ENCODE peak calls at places on chromosomes 1 and 21, in five cellular contexts. W is SK-N-SH, M is H1, P is GM12878, H is HepG2. S is an unnamed sample.

GRCh38 chr1:180981596-180982387 is 40.9 kb downstream of the STX6 start:
- DNase-seq in W (no peak), H (no peak), P (peak), M (peak), S (no peak)

GRCh38 chr1:14390816-14391215 is 207.7 kb upstream of the KAZN start:
- DNase-seq in P (no peak), W (no peak), H (no peak), M (no peak), S (no peak)

GRCh38 chr1:192005976-192006375 is 152.3 kb upstream of the RGS18 start:
- DNase-seq in H (no peak), W (no peak), P (no peak), M (no peak), S (no peak)

GRCh38 chr21:35398366-35398982 is 349.4 kb upstream of the RUNX1 start:
- DNase-seq in W (no peak), H (no peak), M (no peak), P (no peak), S (peak)

GRCh38 chr1:54409156-54410142 is 3.3 kb upstream of the SSBP3 start:
- DNase-seq in W (no peak), P (peak), M (no peak), H (no peak), S (no peak)

GRCh38 chr1:225880210-225880584 is 2.0 kb downstream of the TMEM63A start:
- DNase-seq in H (no peak), P (no peak), W (peak), M (no peak), S (no peak)

GRCh38 chr1:245687636-245688535 is 533.1 kb downstream of the KIF26B start:
- DNase-seq in P (no peak), W (peak), H (no peak), M (peak), S (no peak)

GRCh38 chr1:186680031-186681012 is at the start of gene PTGS2:
- DNase-seq in H (no peak), M (peak), W (peak), P (peak), S (peak)

GRCh38 chr1:89659322-89660061 is 26.6 kb downstream of the LRRC8C start:
- DNase-seq in M (no peak), P (no peak), H (no peak), W (no peak), S (no peak)

GRCh38 chr1:156098782-156099181 is 15.7 kb upstream of the LMNA start:
- DNase-seq in H (no peak), W (no peak), P (no peak), M (no peak), S (no peak)

GRCh38 chr1:78292361-78292760 is 198.4 kb upstream of the PTGFR start:
- DNase-seq in W (no peak), M (no peak), H (no peak), P (no peak), S (no peak)

GRCh38 chr1:193417945-193418744 is 231.7 kb upstream of the B3GALT2 start:
- DNase-seq in W (no peak), M (no peak), P (no peak), H (no peak), S (peak)

GRCh38 chr1:216140650-216141547 is 282.3 kb downstream of the USH2A start:
- DNase-seq in P (no peak), H (no peak), W (no peak), M (no peak), S (no peak)

GRCh38 chr1:230568008-230568407 is 74.3 kb upstream of the COG2 start:
- DNase-seq in M (peak), W (no peak), P (no peak), H (peak), S (peak)

GRCh38 chr1:25068829-25069228 is 138.8 kb upstream of the RUNX3 start:
- DNase-seq in H (no peak), P (no peak), W (no peak), M (no peak), S (no peak)

GRCh38 chr1:194024659-194025058 is 838.2 kb upstream of the B3GALT2 start:
- DNase-seq in W (no peak), H (no peak), M (no peak), P (no peak), S (no peak)

GRCh38 chr1:110872745-110873435 is at the start of gene CD53:
- DNase-seq in P (peak), H (no peak), W (no peak), M (no peak), S (no peak)

GRCh38 chr1:192954705-192955265 is 104.4 kb downstream of the UCHL5 start:
- DNase-seq in W (no peak), M (no peak), H (no peak), P (no peak), S (peak)

DNA sequence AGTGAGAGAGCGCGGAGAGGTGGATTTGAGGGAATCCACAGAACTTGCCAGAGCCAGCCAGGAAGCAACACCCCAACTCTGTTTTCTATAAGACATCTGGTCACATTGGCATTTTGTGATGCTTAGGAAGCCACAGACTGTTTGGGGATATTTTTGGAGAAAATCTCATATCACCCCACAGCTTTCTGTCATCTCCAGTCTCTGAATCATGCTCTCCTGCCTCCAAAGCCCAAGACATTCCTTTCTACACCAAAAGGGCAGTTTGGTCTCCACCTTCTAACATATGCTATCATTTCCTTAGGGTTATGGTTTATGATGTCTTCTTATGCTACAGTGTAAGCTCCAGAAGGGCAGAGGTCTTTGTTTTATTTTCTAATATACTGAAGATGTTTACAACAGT is 14.4 kb upstream of the BCL10 start:
- DNase-seq in W (no peak), M (no peak), H (no peak), P (no peak), S (no peak)
- TF ChIP-seq JUND in W (no peak), M (no peak), H (no peak), P (no peak), S (no peak)

GRCh38 chr1:153030895-153031294 is at the start of gene SPRR1B:
- DNase-seq in H (no peak), M (no peak), P (no peak), W (no peak), S (no peak)

GRCh38 chr1:153028771-153029170 is 2.2 kb upstream of the SPRR1B start:
- DNase-seq in H (no peak), P (no peak), M (no peak), W (no peak), S (no peak)

GRCh38 chr1:153035211-153035610 is 4.2 kb downstream of the SPRR1B start:
- DNase-seq in M (no peak), W (no peak), P (no peak), H (no peak), S (no peak)

GRCh38 chr1:153032073-153032472 is 1.1 kb downstream of the SPRR1B start:
- DNase-seq in W (no peak), P (no peak), M (no peak), H (no peak), S (no peak)

GRCh38 chr1:153032677-153033308 is 1.8 kb downstream of the SPRR1B start:
- DNase-seq in M (peak), H (peak), W (peak), P (no peak), S (no peak)
- TF ChIP-seq JUND in M (no peak), H (no peak), W (no peak), P (no peak), S (no peak)

DNA sequence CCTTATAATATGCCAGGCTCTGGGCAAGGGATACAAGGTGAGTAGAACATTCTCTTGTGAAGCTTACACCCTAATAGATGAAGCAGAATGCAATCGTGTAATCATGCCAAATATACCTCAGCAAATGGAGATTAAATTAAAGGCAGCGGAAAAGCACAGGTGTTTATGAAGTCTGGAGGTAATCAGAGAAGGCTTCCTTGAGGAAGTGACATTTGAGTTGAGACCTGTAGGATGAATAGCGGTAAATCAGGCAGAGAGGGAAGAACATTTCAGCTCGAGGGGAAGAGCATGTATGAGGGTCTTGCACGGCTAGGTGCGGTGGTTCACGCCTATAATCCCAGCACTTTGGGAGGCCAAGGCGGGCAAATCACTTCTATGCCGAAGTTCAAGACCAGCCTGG is 13.5 kb downstream of the E2F2 start:
- DNase-seq in M (no peak), H (no peak), W (no peak), P (no peak), S (no peak)
- TF ChIP-seq JUND in M (no peak), H (no peak), W (no peak), P (no peak), S (no peak)

GRCh38 chr21:41133896-41134522 is 34.0 kb upstream of the BACE2 start:
- DNase-seq in H (peak), M (no peak), P (no peak), W (peak), S (peak)
- TF ChIP-seq JUND in H (no peak), M (peak), P (no peak), W (no peak), S (no peak)

GRCh38 chr1:52554756-52555155 is 1.9 kb upstream of the TUT4 start:
- DNase-seq in W (no peak), P (no peak), M (no peak), H (peak), S (no peak)
- TF ChIP-seq JUND in W (no peak), P (no peak), M (no peak), H (no peak), S (no peak)

GRCh38 chr1:207847116-207847515 is 63.8 kb downstream of the CD34 start:
- DNase-seq in H (no peak), P (no peak), W (no peak), M (no peak), S (no peak)
- TF ChIP-seq JUND in H (no peak), P (no peak), W (peak), M (no peak), S (no peak)

DNA sequence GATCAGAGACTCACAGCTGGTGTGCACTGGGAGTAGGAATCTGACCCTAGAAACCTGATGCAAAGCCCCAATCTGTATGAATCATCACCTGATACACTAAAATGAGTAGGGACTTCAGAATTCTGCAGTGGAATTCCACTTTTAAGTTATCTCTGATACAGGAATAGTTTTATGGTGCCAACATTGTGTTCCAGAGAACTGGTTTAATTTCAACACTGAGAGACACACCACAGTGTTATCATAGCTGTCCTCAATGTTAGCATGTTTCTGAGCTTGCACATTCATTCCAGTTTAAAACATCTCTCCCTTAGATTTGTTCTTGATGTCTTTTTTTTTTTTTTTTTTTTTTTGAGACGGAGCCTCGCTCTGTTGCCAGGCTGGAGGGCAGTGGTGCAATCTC is 7.1 kb downstream of the UTS2 start:
- DNase-seq in W (no peak), M (no peak), P (no peak), H (no peak), S (no peak)
- TF ChIP-seq JUND in W (no peak), M (no peak), P (no peak), H (no peak), S (no peak)

GRCh38 chr1:213249395-213249794 is 198.4 kb downstream of the RPS6KC1 start:
- DNase-seq in M (no peak), P (no peak), H (no peak), W (no peak), S (no peak)

GRCh38 chr1:213245270-213245669 is 194.2 kb downstream of the RPS6KC1 start:
- DNase-seq in H (peak), M (no peak), W (no peak), P (no peak), S (no peak)

GRCh38 chr1:213242883-213243282 is 191.8 kb downstream of the RPS6KC1 start:
- DNase-seq in M (no peak), W (no peak), H (no peak), P (no peak), S (no peak)

GRCh38 chr1:213247038-213247437 is 196.0 kb downstream of the RPS6KC1 start:
- DNase-seq in H (no peak), P (no peak), M (no peak), W (no peak), S (no peak)

GRCh38 chr1:213244664-213245091 is 193.6 kb downstream of the RPS6KC1 start:
- DNase-seq in P (no peak), W (peak), H (peak), M (no peak), S (peak)
- TF ChIP-seq JUND in P (no peak), W (no peak), H (no peak), M (no peak), S (no peak)

DNA sequence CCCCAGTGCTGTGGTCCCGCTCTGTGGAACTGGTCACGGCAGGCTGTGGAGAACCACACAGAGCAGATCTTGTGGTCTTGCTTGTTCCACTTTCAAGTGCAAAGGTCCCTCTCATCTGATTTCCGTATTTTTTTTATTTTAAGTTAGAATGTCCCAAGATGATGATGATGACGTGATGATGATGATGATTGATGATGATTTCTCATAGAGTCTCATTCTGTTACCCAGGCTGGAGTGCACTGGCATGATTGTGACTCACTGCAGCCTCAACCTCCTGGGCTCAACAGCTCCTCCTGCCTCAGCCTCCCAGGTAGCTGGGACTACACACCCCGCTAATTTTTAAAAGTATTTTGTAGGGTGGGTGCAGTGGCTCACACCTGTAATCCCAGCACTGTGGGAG is 12.2 kb downstream of the EVA1C start:
- DNase-seq in M (no peak), H (no peak), W (no peak), P (no peak), S (no peak)
- TF ChIP-seq JUND in M (no peak), H (no peak), W (no peak), P (no peak), S (no peak)

DNA sequence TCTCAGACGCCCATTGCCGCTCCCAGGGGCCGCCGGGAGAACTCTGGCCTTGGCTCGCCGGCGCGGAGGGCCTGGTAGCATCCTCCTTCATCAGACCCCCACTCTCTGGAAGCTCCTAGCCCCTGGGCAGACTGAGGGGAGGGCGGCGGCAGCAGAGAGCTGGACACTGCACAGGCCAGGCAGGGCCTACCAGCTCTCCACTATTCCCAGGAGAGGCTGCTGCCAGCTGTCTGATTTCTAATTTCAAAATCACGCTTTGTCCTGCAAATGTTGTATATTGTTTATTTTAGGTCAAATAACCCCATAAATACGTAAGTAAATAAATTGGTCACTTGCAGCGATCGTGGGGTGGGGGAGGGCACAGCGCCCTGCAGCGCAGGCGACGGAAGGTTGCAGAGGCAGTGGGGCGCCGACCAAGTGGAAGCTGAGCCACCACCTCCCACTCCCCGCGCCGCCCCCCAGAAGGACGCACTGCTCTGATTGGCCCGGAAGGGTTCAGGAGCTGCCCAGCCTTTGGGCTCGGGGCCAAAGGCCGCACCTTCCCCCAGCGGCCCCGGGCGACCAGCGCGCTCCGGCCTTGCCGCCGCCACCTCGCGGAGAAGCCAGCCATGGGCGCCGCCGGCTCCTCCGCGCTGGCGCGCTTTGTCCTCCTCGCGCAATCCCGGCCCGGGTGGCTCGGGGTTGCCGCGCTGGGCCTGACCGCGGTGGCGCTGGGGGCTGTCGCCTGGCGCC is at the start of gene MTARC1:
- DNase-seq in M (peak), H (peak), P (no peak), W (peak), S (peak)
- TF ChIP-seq JUND in M (no peak), H (no peak), P (no peak), W (no peak), S (no peak)